ENCODE peak calls at places on chromosomes 5 and 9, in four cellular contexts. C is aorta, T is sigmoid colon, A is NCI-H774. J is an unnamed sample.

GRCh38 chr5:65830856-65831255 is 95.5 kb upstream of the ERBIN start:
- DNase-seq in C (no peak), T (no peak), A (no peak), J (no peak)

GRCh38 chr5:142110988-142111687 is 2.6 kb downstream of the NDFIP1 start:
- DNase-seq in C (no peak), A (no peak), T (no peak), J (no peak)

GRCh38 chr5:148403344-148403743 is 19.6 kb downstream of the FBXO38 start:
- DNase-seq in T (no peak), A (no peak), C (no peak), J (no peak)

GRCh38 chr5:96752341-96753016 is 55.3 kb downstream of the ERAP1 start:
- DNase-seq in T (no peak), A (peak; percentile 36), C (no peak), J (no peak)

GRCh38 chr9:122815544-122815943 is 12.8 kb downstream of the PDCL start:
- DNase-seq in A (no peak), C (no peak), T (no peak), J (no peak)

GRCh38 chr5:82155305-82155704 is 122.8 kb downstream of the RPS23 start:
- DNase-seq in A (no peak), T (no peak), C (no peak), J (no peak)

GRCh38 chr5:1100652-1101574 is 10.9 kb downstream of the SLC12A7 start:
- DNase-seq in T (no peak), C (no peak), A (no peak), J (no peak)

GRCh38 chr5:132747693-132748440 is 641 bp downstream of the CCNI2 start:
- DNase-seq in C (no peak), A (no peak), T (no peak), J (no peak)

GRCh38 chr9:95874303-95874988 is 1.0 kb upstream of the ERCC6L2 start:
- DNase-seq in C (no peak), A (no peak), T (no peak), J (no peak)

GRCh38 chr9:131668439-131669233 is 71.2 kb downstream of the RAPGEF1 start:
- DNase-seq in C (no peak), T (no peak), A (no peak), J (no peak)

GRCh38 chr5:72121052-72121451 is 13.8 kb downstream of the MAP1B start:
- DNase-seq in A (peak; percentile 11), T (no peak), C (no peak), J (no peak)

GRCh38 chr5:33170414-33170813 is 270.4 kb upstream of the TARS1 start:
- DNase-seq in T (no peak), C (no peak), A (no peak), J (no peak)

GRCh38 chr9:32264171-32264862 is 120.1 kb upstream of the ACO1 start:
- DNase-seq in C (no peak), A (no peak), T (no peak), J (no peak)